ENCODE peak calls at places on chromosomes 2 and 18, in nine cellular contexts. One of them, this sample, is unnamed. For H3K4me1, the result is how much of the 10 kb centered on the place peaks cover.

GRCh38 chr2:5549061-5549601 is 143.1 kb upstream of the SOX11 start:
- DNase-seq in sigmoid colon: no peak
- DNase-seq in hepatocyte: peak
- DNase-seq in IMR-90: peak
- DNase-seq in CD8-positive, alpha-beta T cell: no peak
- DNase-seq in heart left ventricle: no peak
- DNase-seq in tibial nerve: no peak
- DNase-seq in astrocyte: peak
- DNase-seq in Caco-2: no peak
- DNase-seq in this sample: no peak

GRCh38 chr2:31893093-31893492 is 117.7 kb downstream of the MEMO1 start:
- DNase-seq in sigmoid colon: no peak
- DNase-seq in hepatocyte: no peak
- DNase-seq in IMR-90: no peak
- DNase-seq in CD8-positive, alpha-beta T cell: no peak
- DNase-seq in heart left ventricle: no peak
- DNase-seq in tibial nerve: no peak
- DNase-seq in astrocyte: no peak
- DNase-seq in Caco-2: no peak
- DNase-seq in this sample: no peak

GRCh38 chr2:230737791-230738226 is 25.2 kb downstream of the CAB39 start:
- DNase-seq in sigmoid colon: no peak
- DNase-seq in hepatocyte: peak
- DNase-seq in IMR-90: no peak
- DNase-seq in CD8-positive, alpha-beta T cell: no peak
- DNase-seq in heart left ventricle: no peak
- DNase-seq in tibial nerve: no peak
- DNase-seq in astrocyte: no peak
- DNase-seq in Caco-2: no peak
- DNase-seq in this sample: no peak

GRCh38 chr2:219733106-219733505 is 105.7 kb downstream of the SLC4A3 start:
- DNase-seq in sigmoid colon: no peak
- DNase-seq in hepatocyte: no peak
- DNase-seq in IMR-90: no peak
- DNase-seq in CD8-positive, alpha-beta T cell: no peak
- DNase-seq in heart left ventricle: no peak
- DNase-seq in tibial nerve: no peak
- DNase-seq in astrocyte: no peak
- DNase-seq in Caco-2: no peak
- DNase-seq in this sample: no peak

GRCh38 chr2:185676316-185676715 is 62.3 kb upstream of the FSIP2 start:
- DNase-seq in sigmoid colon: no peak
- DNase-seq in hepatocyte: no peak
- DNase-seq in IMR-90: no peak
- DNase-seq in CD8-positive, alpha-beta T cell: no peak
- DNase-seq in heart left ventricle: no peak
- DNase-seq in tibial nerve: no peak
- DNase-seq in astrocyte: no peak
- DNase-seq in Caco-2: no peak
- DNase-seq in this sample: no peak

GRCh38 chr2:240236217-240237111 is 96.0 kb upstream of the OTOS start:
- DNase-seq in sigmoid colon: peak
- DNase-seq in hepatocyte: no peak
- DNase-seq in IMR-90: no peak
- DNase-seq in CD8-positive, alpha-beta T cell: no peak
- DNase-seq in heart left ventricle: peak
- DNase-seq in tibial nerve: no peak
- DNase-seq in astrocyte: no peak
- DNase-seq in Caco-2: no peak
- DNase-seq in this sample: no peak

GRCh38 chr2:27270680-27271079 is 4.6 kb upstream of the DNAJC5G start:
- DNase-seq in sigmoid colon: no peak
- DNase-seq in hepatocyte: no peak
- DNase-seq in IMR-90: no peak
- DNase-seq in CD8-positive, alpha-beta T cell: no peak
- DNase-seq in heart left ventricle: no peak
- DNase-seq in tibial nerve: no peak
- DNase-seq in astrocyte: no peak
- DNase-seq in Caco-2: no peak
- DNase-seq in this sample: no peak

GRCh38 chr18:24370120-24370519 is 27.5 kb downstream of the OSBPL1A start:
- DNase-seq in sigmoid colon: no peak
- DNase-seq in hepatocyte: no peak
- DNase-seq in IMR-90: no peak
- DNase-seq in CD8-positive, alpha-beta T cell: no peak
- DNase-seq in heart left ventricle: no peak
- DNase-seq in tibial nerve: no peak
- DNase-seq in astrocyte: no peak
- DNase-seq in Caco-2: no peak
- DNase-seq in this sample: no peak

GRCh38 chr18:79433431-79433830 is 37.7 kb downstream of the NFATC1 start:
- DNase-seq in sigmoid colon: no peak
- DNase-seq in hepatocyte: no peak
- DNase-seq in IMR-90: no peak
- DNase-seq in CD8-positive, alpha-beta T cell: no peak
- DNase-seq in heart left ventricle: no peak
- DNase-seq in tibial nerve: no peak
- DNase-seq in astrocyte: no peak
- DNase-seq in Caco-2: no peak
- DNase-seq in this sample: no peak

GRCh38 chr2:128466377-128467175 is 147.9 kb upstream of the HS6ST1 start:
- DNase-seq in sigmoid colon: peak
- DNase-seq in hepatocyte: no peak
- DNase-seq in IMR-90: no peak
- DNase-seq in CD8-positive, alpha-beta T cell: no peak
- DNase-seq in heart left ventricle: peak
- DNase-seq in tibial nerve: no peak
- DNase-seq in astrocyte: no peak
- DNase-seq in Caco-2: no peak
- DNase-seq in this sample: peak

GRCh38 chr18:5967666-5968065 is 72.3 kb upstream of the TMEM200C start:
- DNase-seq in sigmoid colon: no peak
- DNase-seq in hepatocyte: no peak
- DNase-seq in IMR-90: no peak
- DNase-seq in CD8-positive, alpha-beta T cell: no peak
- DNase-seq in heart left ventricle: no peak
- DNase-seq in tibial nerve: no peak
- DNase-seq in astrocyte: no peak
- DNase-seq in Caco-2: no peak
- DNase-seq in this sample: no peak

GRCh38 chr2:237885931-237886701 is 26.7 kb downstream of the RAMP1 start:
- DNase-seq in sigmoid colon: peak
- DNase-seq in hepatocyte: peak
- DNase-seq in IMR-90: no peak
- DNase-seq in CD8-positive, alpha-beta T cell: no peak
- DNase-seq in heart left ventricle: peak
- DNase-seq in tibial nerve: peak
- DNase-seq in astrocyte: no peak
- DNase-seq in Caco-2: no peak
- DNase-seq in this sample: peak

GRCh38 chr18:46378864-46379207 is 274.7 kb downstream of the HAUS1 start:
- DNase-seq in sigmoid colon: no peak
- DNase-seq in hepatocyte: no peak
- DNase-seq in IMR-90: no peak
- DNase-seq in CD8-positive, alpha-beta T cell: no peak
- DNase-seq in heart left ventricle: no peak
- DNase-seq in tibial nerve: no peak
- DNase-seq in astrocyte: no peak
- DNase-seq in Caco-2: no peak
- DNase-seq in this sample: no peak

GRCh38 chr2:30106543-30106942 is 40.3 kb upstream of the YPEL5 start:
- DNase-seq in sigmoid colon: no peak
- DNase-seq in hepatocyte: no peak
- DNase-seq in IMR-90: peak
- DNase-seq in CD8-positive, alpha-beta T cell: no peak
- DNase-seq in heart left ventricle: no peak
- DNase-seq in tibial nerve: no peak
- DNase-seq in astrocyte: peak
- DNase-seq in Caco-2: no peak
- DNase-seq in this sample: peak

GRCh38 chr2:201233192-201234166 is 26.9 kb upstream of the CASP8 start:
- DNase-seq in sigmoid colon: peak
- DNase-seq in hepatocyte: peak
- DNase-seq in IMR-90: no peak
- DNase-seq in CD8-positive, alpha-beta T cell: peak
- DNase-seq in heart left ventricle: peak
- DNase-seq in tibial nerve: no peak
- DNase-seq in astrocyte: peak
- DNase-seq in Caco-2: peak
- DNase-seq in this sample: peak

GRCh38 chr2:174325932-174326879 is 8.5 kb upstream of the SP9 start:
- DNase-seq in sigmoid colon: no peak
- DNase-seq in hepatocyte: no peak
- DNase-seq in IMR-90: peak
- DNase-seq in CD8-positive, alpha-beta T cell: no peak
- DNase-seq in heart left ventricle: peak
- DNase-seq in tibial nerve: no peak
- DNase-seq in astrocyte: no peak
- DNase-seq in Caco-2: no peak
- DNase-seq in this sample: no peak

GRCh38 chr2:100246163-100247145 is 75.8 kb downstream of the LONRF2 start:
- DNase-seq in sigmoid colon: no peak
- DNase-seq in hepatocyte: no peak
- DNase-seq in IMR-90: no peak
- DNase-seq in CD8-positive, alpha-beta T cell: no peak
- DNase-seq in heart left ventricle: no peak
- DNase-seq in tibial nerve: no peak
- DNase-seq in astrocyte: no peak
- DNase-seq in Caco-2: no peak
- DNase-seq in this sample: no peak

GRCh38 chr2:24047703-24048033 is 477 bp upstream of the WDCP start:
- DNase-seq in sigmoid colon: no peak
- DNase-seq in hepatocyte: no peak
- DNase-seq in IMR-90: no peak
- DNase-seq in CD8-positive, alpha-beta T cell: no peak
- DNase-seq in heart left ventricle: no peak
- DNase-seq in tibial nerve: no peak
- DNase-seq in astrocyte: no peak
- DNase-seq in Caco-2: no peak
- DNase-seq in this sample: no peak
- H3K4me3 ChIP-seq in sigmoid colon: peak
- H3K4me3 ChIP-seq in hepatocyte: no peak
- H3K4me3 ChIP-seq in IMR-90: no peak
- H3K4me3 ChIP-seq in CD8-positive, alpha-beta T cell: peak
- H3K4me3 ChIP-seq in heart left ventricle: peak
- H3K4me3 ChIP-seq in tibial nerve: peak
- H3K4me3 ChIP-seq in astrocyte: no peak
- H3K4me3 ChIP-seq in Caco-2: no peak
- H3K4me3 ChIP-seq in this sample: peak

GRCh38 chr18:13461488-13461887 is 242.9 kb downstream of the LDLRAD4 start:
- DNase-seq in sigmoid colon: no peak
- DNase-seq in hepatocyte: no peak
- DNase-seq in IMR-90: no peak
- DNase-seq in CD8-positive, alpha-beta T cell: no peak
- DNase-seq in heart left ventricle: no peak
- DNase-seq in tibial nerve: no peak
- DNase-seq in astrocyte: no peak
- DNase-seq in Caco-2: no peak
- DNase-seq in this sample: no peak

GRCh38 chr18:13460946-13461345 is 242.4 kb downstream of the LDLRAD4 start:
- DNase-seq in sigmoid colon: peak
- DNase-seq in hepatocyte: no peak
- DNase-seq in IMR-90: no peak
- DNase-seq in CD8-positive, alpha-beta T cell: no peak
- DNase-seq in heart left ventricle: no peak
- DNase-seq in tibial nerve: no peak
- DNase-seq in astrocyte: no peak
- DNase-seq in Caco-2: no peak
- DNase-seq in this sample: no peak

GRCh38 chr18:13462686-13463085 is 244.1 kb downstream of the LDLRAD4 start:
- DNase-seq in sigmoid colon: peak
- DNase-seq in hepatocyte: no peak
- DNase-seq in IMR-90: no peak
- DNase-seq in CD8-positive, alpha-beta T cell: no peak
- DNase-seq in heart left ventricle: no peak
- DNase-seq in tibial nerve: no peak
- DNase-seq in astrocyte: no peak
- DNase-seq in Caco-2: no peak
- DNase-seq in this sample: no peak

GRCh38 chr18:13463526-13463925 is 245.0 kb downstream of the LDLRAD4 start:
- DNase-seq in sigmoid colon: peak
- DNase-seq in hepatocyte: no peak
- DNase-seq in IMR-90: no peak
- DNase-seq in CD8-positive, alpha-beta T cell: no peak
- DNase-seq in heart left ventricle: no peak
- DNase-seq in tibial nerve: no peak
- DNase-seq in astrocyte: no peak
- DNase-seq in Caco-2: no peak
- DNase-seq in this sample: no peak

GRCh38 chr18:13461936-13462335 is 243.4 kb downstream of the LDLRAD4 start:
- DNase-seq in sigmoid colon: peak
- DNase-seq in hepatocyte: no peak
- DNase-seq in IMR-90: no peak
- DNase-seq in CD8-positive, alpha-beta T cell: no peak
- DNase-seq in heart left ventricle: no peak
- DNase-seq in tibial nerve: no peak
- DNase-seq in astrocyte: no peak
- DNase-seq in Caco-2: no peak
- DNase-seq in this sample: no peak
- H3K4me1 ChIP-seq in sigmoid colon: under half
- H3K4me1 ChIP-seq in hepatocyte: under half
- H3K4me1 ChIP-seq in IMR-90: under half
- H3K4me1 ChIP-seq in CD8-positive, alpha-beta T cell: under half
- H3K4me1 ChIP-seq in heart left ventricle: under half
- H3K4me1 ChIP-seq in tibial nerve: under half
- H3K4me1 ChIP-seq in astrocyte: under half
- H3K4me1 ChIP-seq in Caco-2: under half
- H3K4me1 ChIP-seq in this sample: under half

GRCh38 chr18:34661464-34662087 is 48.5 kb upstream of the DTNA start:
- DNase-seq in sigmoid colon: no peak
- DNase-seq in hepatocyte: peak
- DNase-seq in IMR-90: peak
- DNase-seq in CD8-positive, alpha-beta T cell: no peak
- DNase-seq in heart left ventricle: no peak
- DNase-seq in tibial nerve: peak
- DNase-seq in astrocyte: peak
- DNase-seq in Caco-2: no peak
- DNase-seq in this sample: no peak
- TF ChIP-seq CTCF in sigmoid colon: peak
- TF ChIP-seq CTCF in hepatocyte: peak
- TF ChIP-seq CTCF in IMR-90: peak
- TF ChIP-seq CTCF in CD8-positive, alpha-beta T cell: peak
- TF ChIP-seq CTCF in heart left ventricle: peak
- TF ChIP-seq CTCF in tibial nerve: peak
- TF ChIP-seq CTCF in astrocyte: peak
- TF ChIP-seq CTCF in Caco-2: peak
- TF ChIP-seq CTCF in this sample: peak

GRCh38 chr2:19868224-19868623 is 33.6 kb downstream of the TTC32 start:
- DNase-seq in sigmoid colon: no peak
- DNase-seq in hepatocyte: no peak
- DNase-seq in IMR-90: no peak
- DNase-seq in CD8-positive, alpha-beta T cell: no peak
- DNase-seq in heart left ventricle: no peak
- DNase-seq in tibial nerve: no peak
- DNase-seq in astrocyte: no peak
- DNase-seq in Caco-2: no peak
- DNase-seq in this sample: no peak
- H3K4me3 ChIP-seq in sigmoid colon: peak
- H3K4me3 ChIP-seq in hepatocyte: no peak
- H3K4me3 ChIP-seq in IMR-90: no peak
- H3K4me3 ChIP-seq in CD8-positive, alpha-beta T cell: peak
- H3K4me3 ChIP-seq in heart left ventricle: peak
- H3K4me3 ChIP-seq in tibial nerve: peak
- H3K4me3 ChIP-seq in astrocyte: peak
- H3K4me3 ChIP-seq in Caco-2: peak
- H3K4me3 ChIP-seq in this sample: peak

This sample was measured in esophagus muscularis mucosa.